ENCODE peak calls at places on chromosomes 4 and X, in ten cellular contexts. V is transverse colon, L is spleen, G is adrenal gland, T is body of pancreas, M is prostate gland, P is right lobe of liver, Q is uterus, H is HepG2, Y is IMR-90. I is an unnamed sample.

GRCh38 chr4:4356106-4357041 is 30.5 kb upstream of the NSG1 start:
- DNase-seq in V (no peak), L (no peak), G (peak; percentile 4), T (no peak), M (no peak), P (no peak), Q (peak; percentile 33), H (no peak), Y (no peak), I (no peak)

GRCh38 chr4:111283066-111283677 is 660.3 kb upstream of the PITX2 start:
- DNase-seq in V (peak; percentile 70), L (no peak), G (peak; percentile 65), T (peak; percentile 73), M (peak; percentile 13), P (peak; percentile 45), Q (peak; percentile 12), H (peak; percentile 39), Y (peak; percentile 57), I (peak; percentile 56)

GRCh38 chr4:113979157-113979972 is at the start of gene ARSJ:
- DNase-seq in V (peak; percentile 54), L (peak; percentile 73), G (peak; percentile 44), T (peak; percentile 47), M (peak; percentile 62), P (peak; percentile 70), Q (peak; percentile 66), H (no peak), Y (peak; percentile 88), I (peak; percentile 51)

GRCh38 chrX:149043401-149043800 is 461.7 kb downstream of the IDS start:
- DNase-seq in V (no peak), L (no peak), G (no peak), T (no peak), M (no peak), P (no peak), Q (no peak), H (no peak), Y (no peak), I (no peak)

GRCh38 chr4:41121906-41122305 is 92.4 kb downstream of the APBB2 start:
- DNase-seq in V (no peak), L (no peak), G (no peak), T (no peak), M (no peak), P (no peak), Q (no peak), H (no peak), Y (no peak), I (no peak)

GRCh38 chr4:86484241-86484640 is 109.9 kb upstream of the PTPN13 start:
- DNase-seq in V (no peak), L (no peak), G (no peak), T (no peak), M (no peak), P (no peak), Q (no peak), H (no peak), Y (no peak), I (no peak)

GRCh38 chr4:125317526-125317880 is 2.7 kb downstream of the FAT4 start:
- DNase-seq in V (peak; percentile 21), L (peak; percentile 76), G (peak; percentile 28), T (no peak), M (no peak), P (peak; percentile 28), Q (peak; percentile 43), H (no peak), Y (peak; percentile 54), I (peak; percentile 59)

GRCh38 chr4:151990201-151990600 is 229.4 kb upstream of the GATB start:
- DNase-seq in V (no peak), L (no peak), G (no peak), T (no peak), M (no peak), P (no peak), Q (no peak), H (no peak), Y (peak; percentile 41), I (no peak)

GRCh38 chr4:121256887-121257426 is 92.8 kb upstream of the TNIP3 start:
- DNase-seq in V (no peak), L (no peak), G (no peak), T (no peak), M (no peak), P (no peak), Q (no peak), H (no peak), Y (no peak), I (no peak)

GRCh38 chr4:11904991-11905760 is 476.5 kb upstream of the HS3ST1 start:
- DNase-seq in V (no peak), L (no peak), G (no peak), T (no peak), M (no peak), P (no peak), Q (no peak), H (no peak), Y (no peak), I (no peak)

GRCh38 chrX:78555401-78555980 is 103.6 kb downstream of the RTL3 start:
- DNase-seq in V (no peak), L (no peak), G (no peak), T (no peak), M (no peak), P (no peak), Q (no peak), H (no peak), Y (no peak), I (no peak)

GRCh38 chr4:7535619-7536018 is 100.9 kb upstream of the PSAPL1 start:
- DNase-seq in V (no peak), L (no peak), G (no peak), T (no peak), M (no peak), P (no peak), Q (no peak), H (no peak), Y (no peak), I (no peak)

GRCh38 chr4:680931-681645 is 6.7 kb downstream of the MYL5 start:
- DNase-seq in V (peak; percentile 83), L (peak; percentile 91), G (peak; percentile 83), T (no peak), M (no peak), P (peak; percentile 73), Q (peak; percentile 63), H (no peak), Y (no peak), I (peak; percentile 84)

GRCh38 chr4:155657169-155657568 is 9.5 kb upstream of the GUCY1A1 start:
- DNase-seq in V (no peak), L (no peak), G (no peak), T (no peak), M (no peak), P (no peak), Q (no peak), H (no peak), Y (no peak), I (no peak)

GRCh38 chrX:153687121-153688039 is at the start of gene SLC6A8:
- DNase-seq in V (peak; percentile 71), L (no peak), G (peak; percentile 73), T (peak; percentile 74), M (peak; percentile 65), P (peak; percentile 78), Q (peak; percentile 69), H (peak; percentile 31), Y (peak; percentile 44), I (peak; percentile 79)

GRCh38 chr4:7652006-7652405 is 217.3 kb upstream of the PSAPL1 start:
- DNase-seq in V (no peak), L (peak; percentile 60), G (no peak), T (no peak), M (no peak), P (peak; percentile 13), Q (no peak), H (no peak), Y (no peak), I (no peak)

DNA sequence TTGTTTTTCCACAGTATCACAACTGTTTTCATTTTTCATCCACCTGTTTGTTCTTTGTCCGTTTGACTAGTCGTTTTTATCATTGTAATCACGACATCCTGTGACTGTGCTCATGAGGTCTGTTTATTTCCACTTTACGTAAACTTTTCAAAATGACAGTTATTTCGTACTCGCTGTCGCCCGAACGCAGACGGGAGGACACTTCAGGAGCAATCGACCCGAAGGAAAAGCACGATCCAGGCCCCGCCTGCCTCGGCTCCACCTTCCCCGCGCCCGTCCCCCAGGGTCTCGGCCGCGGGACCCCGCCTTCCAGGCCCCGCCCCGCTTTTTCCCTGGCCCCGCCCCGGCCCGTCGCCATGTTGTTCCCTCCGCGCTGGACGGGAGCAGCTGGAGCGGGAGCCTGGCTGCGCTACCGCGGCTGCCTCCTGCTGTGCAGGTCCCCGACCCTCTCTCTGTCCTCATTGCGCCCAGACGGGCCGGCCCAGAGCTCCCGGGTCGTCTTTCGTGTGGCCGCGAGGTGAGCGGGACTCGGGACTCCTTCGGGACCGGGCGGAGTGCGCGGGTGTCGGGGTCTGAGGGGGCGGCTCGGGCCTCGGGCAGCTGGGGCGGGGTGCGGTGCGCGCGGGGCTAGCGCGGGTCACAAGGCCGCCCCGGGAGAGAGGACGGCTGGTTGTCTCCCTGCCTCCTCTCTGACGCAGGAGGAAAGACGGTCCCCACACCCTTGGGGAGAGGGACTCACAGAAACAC is at the start of gene RAB9A:
- DNase-seq in V (peak; percentile 91), L (peak; percentile 94), G (peak; percentile 87), T (peak; percentile 85), M (peak; percentile 77), P (peak; percentile 90), Q (peak; percentile 94), H (peak; percentile 33), Y (peak; percentile 68), I (peak; percentile 88)
- TF ChIP-seq POLR2A in V (peak; percentile 93), L (no peak), G (peak; percentile 90), T (peak; percentile 96), M (peak; percentile 87), P (peak; percentile 79), Q (peak; percentile 93), H (peak; percentile 91), Y (peak; percentile 72), I (peak; percentile 89)

GRCh38 chr4:149831656-149832208 is 16.1 kb upstream of the IQCM start:
- DNase-seq in V (no peak), L (no peak), G (no peak), T (no peak), M (no peak), P (no peak), Q (no peak), H (no peak), Y (no peak), I (no peak)
- H3K4me1 ChIP-seq in V (no peaks in the 10 kb centered on the region), L (no peaks in the 10 kb centered on the region), G (no peaks in the 10 kb centered on the region), T (no peaks in the 10 kb centered on the region), M (no peaks in the 10 kb centered on the region), P (no peaks in the 10 kb centered on the region), Q (no peaks in the 10 kb centered on the region), H (no peaks in the 10 kb centered on the region), Y (no peaks in the 10 kb centered on the region), I (no peaks in the 10 kb centered on the region)

GRCh38 chrX:10111364-10112148 is 45.2 kb upstream of the CLCN4 start:
- DNase-seq in V (peak; percentile 56), L (peak; percentile 90), G (peak; percentile 80), T (no peak), M (no peak), P (no peak), Q (no peak), H (peak; percentile 32), Y (peak; percentile 14), I (no peak)
- TF ChIP-seq POLR2A in V (peak; percentile 28), L (no peak), G (peak; percentile 27), T (no peak), M (no peak), P (no peak), Q (no peak), H (no peak), Y (no peak), I (no peak)

DNA sequence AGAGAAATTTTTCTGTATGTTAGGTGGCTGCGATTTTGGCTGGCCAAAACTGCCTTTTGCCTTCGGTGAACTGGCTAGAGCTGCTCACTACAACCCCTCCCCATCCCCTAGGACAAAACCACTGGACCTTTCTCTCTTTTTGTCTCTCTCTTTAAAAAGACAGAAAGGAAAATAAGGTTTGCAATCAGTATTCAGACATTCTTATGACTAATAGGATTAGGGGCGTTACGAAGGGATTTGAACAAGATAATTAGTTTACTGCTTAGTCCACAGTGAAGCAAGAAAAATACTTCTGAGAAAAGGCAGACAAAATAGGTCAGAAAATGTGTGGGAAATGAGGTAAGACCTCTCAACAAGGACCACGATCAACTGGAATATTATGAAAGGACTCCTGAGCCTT is 180.4 kb downstream of the SLIT2 start:
- DNase-seq in V (no peak), L (no peak), G (no peak), T (no peak), M (no peak), P (no peak), Q (no peak), H (no peak), Y (no peak), I (no peak)
- H3K4me1 ChIP-seq in V (peaks cover 4% of the 10 kb centered on the region), L (no peaks in the 10 kb centered on the region), G (peaks cover 11% of the 10 kb centered on the region), T (no peaks in the 10 kb centered on the region), M (no peaks in the 10 kb centered on the region), P (no peaks in the 10 kb centered on the region), Q (no peaks in the 10 kb centered on the region), H (no peaks in the 10 kb centered on the region), Y (no peaks in the 10 kb centered on the region), I (no peaks in the 10 kb centered on the region)